ENCODE peak calls at places on chromosome 10, in six cellular contexts. O is activated T-helper 1 cell treated with Interleukin-2 at 50 U/mL for 16 hours, X is cardiac fibroblast, Y is T1000, D is T-helper 2 cell, M is Right ventricle myocardium superior. A is an unnamed sample.

GRCh38 chr10:75565286-75566251 is 134.1 kb downstream of the LRMDA start:
- DNase-seq in O (no peak), X (no peak), Y (no peak), D (no peak), M (no peak), A (peak; percentile 57)

GRCh38 chr10:69202332-69202731 is 17.8 kb upstream of the HKDC1 start:
- DNase-seq in O (no peak), X (no peak), Y (no peak), D (no peak), M (no peak), A (no peak)

GRCh38 chr10:31897506-31897905 is 31.1 kb downstream of the ARHGAP12 start:
- DNase-seq in O (no peak), X (peak; percentile 37), Y (no peak), D (no peak), M (no peak), A (no peak)

GRCh38 chr10:14612873-14613569 is 161.7 kb downstream of the FAM107B start:
- DNase-seq in O (no peak), X (no peak), Y (no peak), D (no peak), M (no peak), A (no peak)

GRCh38 chr10:22605168-22605567 is 109.2 kb downstream of the PIP4K2A start:
- DNase-seq in O (no peak), X (peak; percentile 87), Y (no peak), D (no peak), M (no peak), A (no peak)

GRCh38 chr10:68333452-68333851 is 724 bp upstream of the PBLD start:
- DNase-seq in O (no peak), X (no peak), Y (no peak), D (no peak), M (no peak), A (no peak)

GRCh38 chr10:130875116-130875515 is 436.4 kb downstream of the TCERG1L start:
- DNase-seq in O (no peak), X (no peak), Y (no peak), D (no peak), M (no peak), A (no peak)

GRCh38 chr10:73785721-73786511 is 510 bp downstream of the ZSWIM8 start:
- DNase-seq in O (peak; percentile 24), X (peak; percentile 49), Y (no peak), D (peak; percentile 17), M (no peak), A (peak; percentile 58)

GRCh38 chr10:34655286-34656170 is 159.6 kb downstream of the PARD3 start:
- DNase-seq in O (no peak), X (peak; percentile 81), Y (peak; percentile 96), D (no peak), M (no peak), A (peak; percentile 50)

GRCh38 chr10:103038570-103038969 is 120.5 kb downstream of the CNNM2 start:
- DNase-seq in O (no peak), X (no peak), Y (no peak), D (no peak), M (no peak), A (no peak)

GRCh38 chr10:127845756-127846155 is 47.0 kb downstream of the CLRN3 start:
- DNase-seq in O (no peak), X (no peak), Y (no peak), D (no peak), M (no peak), A (no peak)

GRCh38 chr10:80210259-80210658 is 4.9 kb upstream of the ANXA11 start:
- DNase-seq in O (no peak), X (no peak), Y (no peak), D (no peak), M (no peak), A (no peak)

A was measured in PC-9.